ENCODE peak calls at places on chromosomes 16 and 17, in five cellular contexts. One of them, this sample, is unnamed.

GRCh38 chr16:57213462-57213861 is 27.3 kb downstream of the RSPRY1 start:
- DNase-seq in activated CD4-positive, alpha-beta T cell treated with anti-CD3 and anti-CD28 coated beads, Interleukin-2, amount 50 U/mL, for 1 hour: no peak
- DNase-seq in NCI-H774: no peak
- DNase-seq in HTR-8/SVneo: no peak
- DNase-seq in pons: no peak
- DNase-seq in this sample: no peak

GRCh38 chr16:22632621-22633020 is 121.9 kb downstream of the NPIPB5 start:
- DNase-seq in activated CD4-positive, alpha-beta T cell treated with anti-CD3 and anti-CD28 coated beads, Interleukin-2, amount 50 U/mL, for 1 hour: no peak
- DNase-seq in NCI-H774: no peak
- DNase-seq in HTR-8/SVneo: no peak
- DNase-seq in pons: no peak
- DNase-seq in this sample: no peak

GRCh38 chr16:81601601-81602251 is 157.1 kb downstream of the CMIP start:
- DNase-seq in activated CD4-positive, alpha-beta T cell treated with anti-CD3 and anti-CD28 coated beads, Interleukin-2, amount 50 U/mL, for 1 hour: no peak
- DNase-seq in NCI-H774: no peak
- DNase-seq in HTR-8/SVneo: no peak
- DNase-seq in pons: no peak
- DNase-seq in this sample: peak

GRCh38 chr16:65760874-65761273 is 605.6 kb upstream of the CDH5 start:
- DNase-seq in activated CD4-positive, alpha-beta T cell treated with anti-CD3 and anti-CD28 coated beads, Interleukin-2, amount 50 U/mL, for 1 hour: no peak
- DNase-seq in NCI-H774: no peak
- DNase-seq in HTR-8/SVneo: no peak
- DNase-seq in pons: no peak
- DNase-seq in this sample: no peak

GRCh38 chr17:75077072-75077489 is 10.7 kb upstream of the SLC16A5 start:
- DNase-seq in activated CD4-positive, alpha-beta T cell treated with anti-CD3 and anti-CD28 coated beads, Interleukin-2, amount 50 U/mL, for 1 hour: no peak
- DNase-seq in NCI-H774: no peak
- DNase-seq in HTR-8/SVneo: no peak
- DNase-seq in pons: no peak
- DNase-seq in this sample: no peak

GRCh38 chr16:19116711-19117449 is 3.1 kb downstream of the ITPRIPL2 start:
- DNase-seq in activated CD4-positive, alpha-beta T cell treated with anti-CD3 and anti-CD28 coated beads, Interleukin-2, amount 50 U/mL, for 1 hour: no peak
- DNase-seq in NCI-H774: no peak
- DNase-seq in HTR-8/SVneo: no peak
- DNase-seq in pons: no peak
- DNase-seq in this sample: no peak

GRCh38 chr16:67885976-67886375 is 1.3 kb downstream of the NRN1L start:
- DNase-seq in activated CD4-positive, alpha-beta T cell treated with anti-CD3 and anti-CD28 coated beads, Interleukin-2, amount 50 U/mL, for 1 hour: no peak
- DNase-seq in NCI-H774: no peak
- DNase-seq in HTR-8/SVneo: no peak
- DNase-seq in pons: no peak
- DNase-seq in this sample: no peak

GRCh38 chr17:46733837-46734516 is 84.5 kb downstream of the WNT3 start:
- DNase-seq in activated CD4-positive, alpha-beta T cell treated with anti-CD3 and anti-CD28 coated beads, Interleukin-2, amount 50 U/mL, for 1 hour: no peak
- DNase-seq in NCI-H774: no peak
- DNase-seq in HTR-8/SVneo: no peak
- DNase-seq in pons: no peak
- DNase-seq in this sample: no peak

GRCh38 chr17:82228842-82229685 is at the start of gene SLC16A3:
- DNase-seq in activated CD4-positive, alpha-beta T cell treated with anti-CD3 and anti-CD28 coated beads, Interleukin-2, amount 50 U/mL, for 1 hour: peak
- DNase-seq in NCI-H774: peak
- DNase-seq in HTR-8/SVneo: peak
- DNase-seq in pons: no peak
- DNase-seq in this sample: no peak

GRCh38 chr16:83137326-83137770 is 510.6 kb downstream of the CDH13 start:
- DNase-seq in activated CD4-positive, alpha-beta T cell treated with anti-CD3 and anti-CD28 coated beads, Interleukin-2, amount 50 U/mL, for 1 hour: no peak
- DNase-seq in NCI-H774: no peak
- DNase-seq in HTR-8/SVneo: no peak
- DNase-seq in pons: peak
- DNase-seq in this sample: no peak

GRCh38 chr17:80124351-80124981 is 22.5 kb downstream of the EIF4A3 start:
- DNase-seq in activated CD4-positive, alpha-beta T cell treated with anti-CD3 and anti-CD28 coated beads, Interleukin-2, amount 50 U/mL, for 1 hour: no peak
- DNase-seq in NCI-H774: no peak
- DNase-seq in HTR-8/SVneo: no peak
- DNase-seq in pons: no peak
- DNase-seq in this sample: no peak

GRCh38 chr16:912322-912683 is 58.5 kb downstream of the LMF1 start:
- DNase-seq in activated CD4-positive, alpha-beta T cell treated with anti-CD3 and anti-CD28 coated beads, Interleukin-2, amount 50 U/mL, for 1 hour: no peak
- DNase-seq in NCI-H774: no peak
- DNase-seq in HTR-8/SVneo: no peak
- DNase-seq in pons: peak
- DNase-seq in this sample: no peak

GRCh38 chr17:75808905-75809621 is 24.5 kb downstream of the UNK start:
- DNase-seq in activated CD4-positive, alpha-beta T cell treated with anti-CD3 and anti-CD28 coated beads, Interleukin-2, amount 50 U/mL, for 1 hour: no peak
- DNase-seq in NCI-H774: no peak
- DNase-seq in HTR-8/SVneo: no peak
- DNase-seq in pons: no peak
- DNase-seq in this sample: no peak

GRCh38 chr16:56972403-56972802 is 10.7 kb downstream of the CETP start:
- DNase-seq in activated CD4-positive, alpha-beta T cell treated with anti-CD3 and anti-CD28 coated beads, Interleukin-2, amount 50 U/mL, for 1 hour: no peak
- DNase-seq in NCI-H774: no peak
- DNase-seq in HTR-8/SVneo: no peak
- DNase-seq in pons: no peak
- DNase-seq in this sample: no peak

GRCh38 chr16:17397499-17397891 is 73.3 kb downstream of the XYLT1 start:
- DNase-seq in activated CD4-positive, alpha-beta T cell treated with anti-CD3 and anti-CD28 coated beads, Interleukin-2, amount 50 U/mL, for 1 hour: no peak
- DNase-seq in NCI-H774: peak
- DNase-seq in HTR-8/SVneo: no peak
- DNase-seq in pons: peak
- DNase-seq in this sample: peak

This sample was measured in NCI-H2081.